ENCODE peak calls at places on chromosomes 4 and X, in seven cellular contexts. Z is lower lobe of right lung, J is Panc1, X is mesendoderm, C is colonic mucosa, H is pancreas, E is heart left ventricle. B is an unnamed sample.

GRCh38 chr4:6991771-6992557 is 51.2 kb upstream of the TADA2B start:
- DNase-seq in Z (no peak), J (no peak), X (no peak), C (no peak), H (no peak), E (no peak), B (peak; percentile 30)

GRCh38 chrX:104284407-104285000 is 29.8 kb upstream of the ESX1 start:
- DNase-seq in Z (no peak), J (no peak), X (no peak), C (no peak), H (no peak), E (no peak), B (no peak)

GRCh38 chrX:151701531-151701930 is 6.3 kb downstream of the PRRG3 start:
- DNase-seq in Z (no peak), J (no peak), X (no peak), C (no peak), H (no peak), E (no peak), B (no peak)

GRCh38 chr4:138138774-138139173 is 103.4 kb downstream of the SLC7A11 start:
- DNase-seq in Z (no peak), J (no peak), X (no peak), C (no peak), H (no peak), E (no peak), B (no peak)

GRCh38 chr4:34861661-34862060 is 1382.7 kb downstream of the ARAP2 start:
- DNase-seq in Z (no peak), J (no peak), X (peak; percentile 34), C (no peak), H (no peak), E (no peak), B (no peak)

GRCh38 chrX:106927023-106927422 is 6.8 kb downstream of the CLDN2 start:
- DNase-seq in Z (no peak), J (no peak), X (no peak), C (no peak), H (no peak), E (no peak), B (no peak)

GRCh38 chr4:150464523-150464922 is 117.4 kb upstream of the MAB21L2 start:
- DNase-seq in Z (no peak), J (no peak), X (no peak), C (no peak), H (no peak), E (no peak), B (no peak)

GRCh38 chr4:144171697-144172096 is 31.2 kb upstream of the GYPA start:
- DNase-seq in Z (no peak), J (no peak), X (no peak), C (no peak), H (no peak), E (no peak), B (no peak)

GRCh38 chrX:10986616-10987015 is 124.5 kb upstream of the HCCS start:
- DNase-seq in Z (no peak), J (no peak), X (no peak), C (no peak), H (no peak), E (no peak), B (no peak)

GRCh38 chrX:105323951-105324350 is 103.5 kb upstream of the TEX13A start:
- DNase-seq in Z (no peak), J (no peak), X (peak; percentile 6), C (no peak), H (no peak), E (no peak), B (no peak)

GRCh38 chr4:186200436-186201409 is 9.4 kb downstream of the CYP4V2 start:
- DNase-seq in Z (no peak), J (no peak), X (no peak), C (no peak), H (no peak), E (peak; percentile 32), B (no peak)

GRCh38 chrX:2342878-2343277 is 157.9 kb downstream of the DHRSX start:
- DNase-seq in Z (no peak), J (no peak), X (no peak), C (no peak), H (no peak), E (no peak), B (no peak)

GRCh38 chrX:45143455-45143854 is 57.2 kb downstream of the DIPK2B start:
- DNase-seq in Z (no peak), J (no peak), X (no peak), C (no peak), H (no peak), E (no peak), B (no peak)

GRCh38 chrX:147069926-147070325 is 255.4 kb upstream of the CXorf51A start:
- DNase-seq in Z (no peak), J (no peak), X (no peak), C (no peak), H (no peak), E (no peak), B (no peak)

GRCh38 chr4:120816385-120816784 is 106.1 kb downstream of the PRDM5 start:
- DNase-seq in Z (no peak), J (no peak), X (no peak), C (no peak), H (no peak), E (no peak), B (no peak)

GRCh38 chrX:37405954-37406353 is 56.8 kb downstream of the PRRG1 start:
- DNase-seq in Z (no peak), J (no peak), X (no peak), C (no peak), H (no peak), E (no peak), B (no peak)

GRCh38 chr4:177246636-177247584 is 62.8 kb upstream of the NEIL3 start:
- DNase-seq in Z (no peak), J (no peak), X (no peak), C (no peak), H (no peak), E (no peak), B (no peak)

GRCh38 chr4:56406151-56406550 is 18.9 kb upstream of the AASDH start:
- DNase-seq in Z (no peak), J (no peak), X (no peak), C (no peak), H (no peak), E (no peak), B (no peak)

GRCh38 chrX:115393271-115393670 is 103.8 kb downstream of the LUZP4 start:
- DNase-seq in Z (no peak), J (no peak), X (no peak), C (no peak), H (no peak), E (no peak), B (no peak)

GRCh38 chr4:52869656-52870055 is 7.5 kb downstream of the RASL11B start:
- DNase-seq in Z (no peak), J (no peak), X (no peak), C (no peak), H (no peak), E (no peak), B (no peak)

GRCh38 chrX:12956704-12957541 is 18.0 kb upstream of the TMSB4X start:
- DNase-seq in Z (no peak), J (no peak), X (peak; percentile 70), C (peak; percentile 50), H (no peak), E (no peak), B (no peak)

DNA sequence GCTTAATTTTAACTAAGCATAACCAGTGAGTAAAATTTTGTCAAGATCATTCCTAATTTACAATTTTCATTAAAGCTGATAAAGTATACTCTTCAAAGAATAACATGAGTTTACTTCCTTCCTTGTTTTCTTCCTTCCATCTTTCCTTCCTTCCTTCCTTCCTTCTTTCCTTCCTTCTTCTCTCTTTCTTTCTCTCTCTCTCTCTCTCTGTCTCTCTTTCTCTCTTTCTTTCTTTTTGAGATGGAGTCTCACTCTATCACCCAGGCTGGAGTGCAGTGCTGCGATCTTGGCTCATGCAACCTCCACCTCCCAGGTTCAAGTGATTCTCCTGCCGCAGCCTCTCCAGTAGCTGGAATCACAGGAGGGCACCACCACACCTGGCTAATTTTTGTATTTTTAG is 42.7 kb upstream of the PTPN13 start:
- DNase-seq in Z (no peak), J (no peak), X (no peak), C (no peak), H (no peak), E (no peak), B (no peak)
- H3K4me1 ChIP-seq in Z (no peaks in the 10 kb centered on the region), J (no peaks in the 10 kb centered on the region), X (no peaks in the 10 kb centered on the region), C (no peaks in the 10 kb centered on the region), H (no peaks in the 10 kb centered on the region), E (no peaks in the 10 kb centered on the region), B (peaks cover 2% of the 10 kb centered on the region)

DNA sequence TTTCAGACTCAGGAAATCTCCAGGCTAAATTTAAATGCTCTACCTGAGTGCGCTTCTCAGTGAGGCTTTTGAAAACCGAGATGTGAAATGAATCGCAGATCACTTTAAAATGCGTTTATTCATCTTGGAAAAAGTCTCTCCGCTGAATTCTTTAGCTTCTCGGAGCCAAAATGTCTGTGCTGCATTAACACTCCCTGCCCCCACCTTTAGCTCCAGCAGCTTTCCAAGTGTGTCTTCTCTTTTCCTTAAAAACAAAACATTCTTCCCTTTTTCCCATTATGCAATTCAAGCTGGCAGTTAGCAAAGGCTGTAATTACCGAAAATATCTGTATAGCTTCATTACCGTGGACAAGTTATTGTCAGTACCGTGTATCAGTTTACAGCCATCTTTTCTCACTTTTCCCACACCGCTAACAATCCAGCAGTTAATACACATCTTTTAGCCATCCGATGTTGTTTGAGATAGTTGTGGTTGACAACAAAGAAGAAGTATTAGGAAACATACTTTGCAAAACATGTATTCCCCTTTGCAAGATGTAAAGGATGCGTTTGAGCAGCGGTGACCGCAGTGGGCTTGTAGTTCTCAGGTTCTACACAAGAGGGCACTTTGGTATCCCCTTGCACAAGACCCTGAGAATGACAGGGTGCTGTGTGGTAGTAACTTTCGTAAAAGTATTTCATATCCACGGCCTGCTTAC is 136.1 kb upstream of the STX18 start:
- DNase-seq in Z (no peak), J (no peak), X (peak; percentile 74), C (no peak), H (no peak), E (no peak), B (no peak)
- H3K4me3 ChIP-seq in Z (no peak overlapping the region), J (no peak overlapping the region), X (no peak overlapping the region), C (no peak overlapping the region), H (no peak overlapping the region), E (no peak overlapping the region), B (no peak overlapping the region)

DNA sequence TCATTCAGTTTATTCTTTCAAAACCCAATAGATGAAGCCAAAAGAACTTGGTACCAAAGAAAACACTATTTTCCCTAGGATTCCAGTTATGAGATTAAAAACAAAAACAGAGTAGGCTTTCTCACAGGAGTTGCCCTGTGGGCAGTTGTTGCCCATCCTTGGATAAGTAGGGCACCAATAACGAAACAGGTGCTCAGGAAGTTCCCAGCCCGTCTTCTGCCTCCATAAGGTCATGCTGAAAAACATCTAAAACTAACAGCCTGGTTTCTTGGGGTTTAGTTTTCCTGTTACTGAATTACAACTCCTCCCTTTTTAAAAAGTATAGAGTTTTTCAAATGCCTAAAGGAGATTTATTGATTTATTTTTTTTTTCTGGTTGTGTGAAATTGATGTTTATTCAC is 14.7 kb downstream of the TSPAN5 start:
- DNase-seq in Z (no peak), J (no peak), X (no peak), C (no peak), H (no peak), E (no peak), B (no peak)
- H3K4me1 ChIP-seq in Z (no peaks in the 10 kb centered on the region), J (peaks cover 75% of the 10 kb centered on the region), X (no peaks in the 10 kb centered on the region), C (no peaks in the 10 kb centered on the region), H (no peaks in the 10 kb centered on the region), E (no peaks in the 10 kb centered on the region), B (peaks cover 9% of the 10 kb centered on the region)

DNA sequence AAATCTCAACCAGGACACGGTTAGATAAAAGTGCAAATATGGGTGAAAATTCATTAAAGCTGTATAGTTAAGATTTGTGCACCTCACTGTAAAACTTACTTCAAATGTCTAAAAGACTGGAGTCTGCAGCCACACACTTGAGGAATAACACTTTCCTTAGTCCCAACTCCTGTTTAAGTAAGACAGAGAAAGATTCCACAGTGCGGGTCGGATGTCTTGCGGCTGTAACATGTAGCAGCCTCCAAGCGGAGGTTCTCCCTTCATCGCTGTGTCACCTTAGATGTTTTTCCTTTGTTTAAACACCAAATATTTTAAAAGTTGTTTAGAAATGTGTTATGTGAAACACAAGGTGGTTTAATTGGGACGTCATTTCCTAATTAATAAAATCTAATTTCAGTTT is 905 bp upstream of the MAEA start:
- DNase-seq in Z (no peak), J (no peak), X (no peak), C (peak; percentile 15), H (no peak), E (no peak), B (no peak)
- H3K4me3 ChIP-seq in Z (peak overlapping the region; percentile 96), J (peak overlapping the region; percentile 81), X (no peak overlapping the region), C (peak overlapping the region; percentile 91), H (peak overlapping the region; percentile 91), E (peak overlapping the region; percentile 99), B (no peak overlapping the region)

B was measured in thyroid gland.